ENCODE peak calls at places on chromosomes 11 and 22, in five cellular contexts. H, C, M, B and R are unnamed samples.

GRCh38 chr11:66081505-66081904 is 11.4 kb downstream of the PACS1 start:
- DNase-seq in H (peak), C (no peak), M (no peak), B (peak), R (no peak)

GRCh38 chr22:17631076-17631565 is 2.6 kb upstream of the ATP6V1E1 start:
- DNase-seq in H (no peak), C (no peak), M (no peak), B (no peak), R (no peak)

GRCh38 chr22:48605856-48606255 is 1221.8 kb downstream of the BRD1 start:
- DNase-seq in H (no peak), C (no peak), M (no peak), B (no peak), R (no peak)

GRCh38 chr11:117640041-117640440 is 157.0 kb downstream of the DSCAML1 start:
- DNase-seq in H (no peak), C (no peak), M (no peak), B (no peak), R (no peak)

GRCh38 chr11:126510621-126511370 is 155.3 kb downstream of the ST3GAL4 start:
- DNase-seq in H (no peak), C (no peak), M (no peak), B (no peak), R (no peak)

GRCh38 chr11:82731691-82732277 is 1.9 kb downstream of the FAM181B start:
- DNase-seq in H (no peak), C (no peak), M (no peak), B (no peak), R (no peak)

GRCh38 chr22:44870021-44870420 is 117.6 kb downstream of the ARHGAP8 start:
- DNase-seq in H (no peak), C (no peak), M (no peak), B (no peak), R (peak)

GRCh38 chr11:30113326-30113873 is 96.6 kb upstream of the KCNA4 start:
- DNase-seq in H (no peak), C (no peak), M (no peak), B (no peak), R (no peak)

GRCh38 chr11:34595960-34596359 is 24.9 kb upstream of the EHF start:
- DNase-seq in H (no peak), C (no peak), M (no peak), B (no peak), R (no peak)

GRCh38 chr11:2741377-2742131 is 41.8 kb upstream of the KCNQ1OT1 start:
- DNase-seq in H (no peak), C (no peak), M (no peak), B (no peak), R (peak)

GRCh38 chr22:48049116-48049515 is 1286.7 kb downstream of the TBC1D22A start:
- DNase-seq in H (no peak), C (no peak), M (no peak), B (no peak), R (no peak)